ENCODE peak calls at places on chromosome 16, in nine cellular contexts. W is activated naive CD8-positive, alpha-beta T cell treated with anti-CD3 and anti-CD28 coated beads, Interleukin-2, amount 50 U/mL, for 24 hours; X is smooth muscle cell of the brain vasculature; J is tibial nerve; G is aorta; L is HuH-7; K is activated CD4-positive, alpha-beta T cell treated with anti-CD3 and anti-CD28 coated beads, Interleukin-2, amount 50 U/mL, for 48 hours; S is A549; U is substantia nigra. D is an unnamed sample.

GRCh38 chr16:11258553-11259287 is 2.7 kb upstream of the SOCS1 start:
- DNase-seq in W (no peak), X (no peak), J (peak; percentile 38), G (peak; percentile 65), L (no peak), K (peak; percentile 56), S (no peak), U (peak; percentile 68), D (no peak)

GRCh38 chr16:66408181-66409048 is 18.7 kb upstream of the BEAN1 start:
- DNase-seq in W (peak; percentile 10), X (peak; percentile 45), J (no peak), G (no peak), L (no peak), K (peak; percentile 43), S (peak; percentile 57), U (no peak), D (peak; percentile 34)

GRCh38 chr16:87607871-87608270 is 5.6 kb downstream of the JPH3 start:
- DNase-seq in W (no peak), X (no peak), J (no peak), G (peak; percentile 18), L (no peak), K (no peak), S (no peak), U (no peak), D (no peak)

GRCh38 chr16:6645758-6646423 is 686.8 kb upstream of the RBFOX1 start:
- DNase-seq in W (no peak), X (no peak), J (no peak), G (no peak), L (no peak), K (no peak), S (no peak), U (no peak), D (no peak)

GRCh38 chr16:75002474-75002873 is 3.6 kb downstream of the ZNRF1 start:
- DNase-seq in W (no peak), X (no peak), J (no peak), G (no peak), L (no peak), K (no peak), S (no peak), U (no peak), D (no peak)

GRCh38 chr16:53282975-53283946 is 151.0 kb upstream of the RBL2 start:
- DNase-seq in W (no peak), X (peak; percentile 20), J (no peak), G (no peak), L (peak; percentile 35), K (no peak), S (peak; percentile 58), U (no peak), D (peak; percentile 22)

GRCh38 chr16:842061-842476 is 41.5 kb upstream of the GNG13 start:
- DNase-seq in W (no peak), X (no peak), J (no peak), G (no peak), L (no peak), K (no peak), S (no peak), U (no peak), D (no peak)

GRCh38 chr16:19851476-19851875 is 33.2 kb downstream of the GPRC5B start:
- DNase-seq in W (no peak), X (no peak), J (no peak), G (no peak), L (no peak), K (no peak), S (no peak), U (peak; percentile 59), D (no peak)

GRCh38 chr16:77289331-77289809 is 90.2 kb downstream of the SYCE1L start:
- DNase-seq in W (no peak), X (no peak), J (no peak), G (no peak), L (no peak), K (no peak), S (peak; percentile 20), U (no peak), D (no peak)

GRCh38 chr16:11045846-11046245 is 101.5 kb downstream of the CLEC16A start:
- DNase-seq in W (no peak), X (no peak), J (no peak), G (no peak), L (no peak), K (no peak), S (no peak), U (no peak), D (no peak)

GRCh38 chr16:63289834-63290460 is 1253.7 kb upstream of the CDH8 start:
- DNase-seq in W (peak; percentile 2), X (no peak), J (no peak), G (no peak), L (peak; percentile 13), K (peak; percentile 4), S (peak; percentile 4), U (peak; percentile 54), D (peak; percentile 2)

GRCh38 chr16:49513040-49513439 is 139.4 kb downstream of the C16orf78 start:
- DNase-seq in W (no peak), X (no peak), J (no peak), G (peak; percentile 50), L (peak; percentile 60), K (no peak), S (peak; percentile 31), U (no peak), D (no peak)